ENCODE peak calls at places on chromosome 16, in four cellular contexts. E is HEK293T; F is Calu3; P is activated CD4-positive, CD25-positive, alpha-beta regulatory T cell treated with anti-CD3 and anti-CD28 coated beads, Interleukin-2, amount 50 U/mL, for 72 hours. L is an unnamed sample.

GRCh38 chr16:2156025-2156848 is 655 bp downstream of the TRAF7 start:
- DNase-seq in F (no peak), E (no peak), P (no peak), L (peak; percentile 56)

GRCh38 chr16:81555660-81556059 is 111.1 kb downstream of the CMIP start:
- DNase-seq in F (no peak), P (no peak), E (no peak), L (no peak)

GRCh38 chr16:85936761-85937343 is 37.9 kb downstream of the IRF8 start:
- DNase-seq in P (no peak), F (no peak), E (no peak), L (no peak)

GRCh38 chr16:14510939-14511797 is 118.9 kb downstream of the PARN start:
- DNase-seq in E (no peak), P (no peak), F (no peak), L (no peak)

GRCh38 chr16:52114414-52114813 is 432.5 kb downstream of the TOX3 start:
- DNase-seq in E (no peak), P (no peak), F (peak; percentile 61), L (no peak)

GRCh38 chr16:81609323-81609892 is 164.8 kb downstream of the CMIP start:
- DNase-seq in F (no peak), E (no peak), P (no peak), L (no peak)

GRCh38 chr16:7217797-7218196 is 114.8 kb upstream of the RBFOX1 start:
- DNase-seq in E (no peak), F (no peak), P (no peak), L (no peak)

GRCh38 chr16:74896389-74897370 is 88.2 kb downstream of the WDR59 start:
- DNase-seq in P (no peak), E (no peak), F (peak; percentile 20), L (no peak)

GRCh38 chr16:70656712-70657263 is 10.4 kb downstream of the IL34 start:
- DNase-seq in P (no peak), E (no peak), F (no peak), L (no peak)

GRCh38 chr16:86885139-86885538 is 306.8 kb downstream of the FOXL1 start:
- DNase-seq in E (no peak), F (no peak), P (no peak), L (no peak)

GRCh38 chr16:11029948-11030347 is 85.6 kb downstream of the CLEC16A start:
- DNase-seq in E (no peak), P (no peak), F (no peak), L (no peak)

GRCh38 chr16:88568710-88569613 is 1.2 kb upstream of the ZC3H18 start:
- DNase-seq in P (no peak), F (no peak), E (no peak), L (no peak)